ENCODE peak calls at places on chromosomes 12 and 14, in five cellular contexts. M, G, J, E and B are unnamed samples.
A peak's percentile ranks its signal among the peaks of the same experiment; 100 is the strongest.

GRCh38 chr12:52924764-52925716 is 20.2 kb upstream of the KRT8 start:
- DNase-seq in E (peak; percentile 76), M (no peak), J (peak; percentile 85), G (peak; percentile 90), B (no peak)

GRCh38 chr12:112841891-112842290 is 50.3 kb downstream of the RPH3A start:
- DNase-seq in G (no peak), E (no peak), M (no peak), J (no peak), B (no peak)

GRCh38 chr14:67567654-67568053 is 32.4 kb downstream of the PIGH start:
- DNase-seq in E (no peak), M (no peak), G (no peak), J (peak; percentile 51), B (no peak)

GRCh38 chr14:20454359-20454644 is 310 bp downstream of the OSGEP start:
- DNase-seq in E (no peak), M (no peak), G (peak; percentile 89), J (no peak), B (no peak)

GRCh38 chr12:41850046-41850445 is 294.6 kb downstream of the GXYLT1 start:
- DNase-seq in E (no peak), J (no peak), M (no peak), G (no peak), B (no peak)

GRCh38 chr14:95296595-95297365 is 22.9 kb downstream of the CLMN start:
- DNase-seq in J (peak; percentile 13), G (no peak), M (no peak), E (no peak), B (no peak)

GRCh38 chr12:2301531-2302461 is 249.0 kb downstream of the CACNA1C start:
- DNase-seq in E (no peak), G (no peak), J (no peak), M (no peak), B (no peak)

GRCh38 chr12:28500373-28501024 is 310.2 kb downstream of the CCDC91 start:
- DNase-seq in J (no peak), G (no peak), M (no peak), E (no peak), B (no peak)

GRCh38 chr12:104219908-104220404 is 4.4 kb downstream of the TXNRD1 start:
- DNase-seq in G (peak; percentile 97), J (peak; percentile 89), M (no peak), E (peak; percentile 69), B (peak; percentile 48)

GRCh38 chr12:121810234-121810817 is 6.5 kb downstream of the SETD1B start:
- DNase-seq in J (no peak), E (no peak), G (no peak), M (no peak), B (no peak)

GRCh38 chr14:80275208-80275850 is 64.0 kb upstream of the DIO2 start:
- DNase-seq in E (no peak), G (no peak), J (no peak), M (no peak), B (no peak)

GRCh38 chr14:67987596-67987995 is 168.0 kb downstream of the RAD51B start:
- DNase-seq in M (no peak), J (no peak), G (no peak), E (no peak), B (no peak)

GRCh38 chr12:107014050-107014449 is 27.1 kb upstream of the MTERF2 start:
- DNase-seq in M (no peak), E (peak; percentile 40), G (peak; percentile 56), J (no peak), B (no peak)

GRCh38 chr14:99561827-99562226 is 42.2 kb downstream of the CCDC85C start:
- DNase-seq in M (no peak), E (no peak), G (no peak), J (no peak), B (no peak)

GRCh38 chr12:1131811-1132224 is 140.8 kb downstream of the ERC1 start:
- DNase-seq in J (no peak), G (no peak), M (no peak), E (no peak), B (no peak)

GRCh38 chr12:14777271-14777670 is 26.0 kb downstream of the WBP11 start:
- DNase-seq in J (no peak), M (no peak), G (no peak), E (peak; percentile 77), B (no peak)

GRCh38 chr14:69505338-69506240 is 21.1 kb downstream of the PLEKHD1 start:
- DNase-seq in G (peak; percentile 43), M (no peak), E (peak; percentile 23), J (peak; percentile 32), B (no peak)

GRCh38 chr14:45135181-45135580 is 549 bp upstream of the FANCM start:
- DNase-seq in G (no peak), E (no peak), M (no peak), J (no peak), B (no peak)

GRCh38 chr14:103840016-103840415 is 7.4 kb downstream of the PPP1R13B start:
- DNase-seq in E (no peak), M (no peak), J (no peak), G (no peak), B (no peak)

GRCh38 chr12:59381106-59381505 is 214.7 kb upstream of the SLC16A7 start:
- DNase-seq in E (no peak), J (no peak), M (no peak), G (no peak), B (no peak)

GRCh38 chr12:49201595-49202295 is 12.9 kb upstream of the TUBA1A start:
- DNase-seq in G (no peak), E (no peak), J (no peak), M (no peak), B (peak; percentile 66)

GRCh38 chr12:109264095-109264942 is 44.8 kb downstream of the FOXN4 start:
- DNase-seq in J (peak; percentile 74), M (peak; percentile 76), G (peak; percentile 77), E (peak; percentile 67), B (peak; percentile 91)

GRCh38 chr12:119014368-119014767 is 33.0 kb downstream of the SRRM4 start:
- DNase-seq in G (no peak), M (no peak), J (no peak), E (no peak), B (no peak)

GRCh38 chr14:102777711-102778615 is 714 bp downstream of the TRAF3 start:
- DNase-seq in M (no peak), G (no peak), J (no peak), E (no peak), B (no peak)

GRCh38 chr12:64713372-64713771 is 45.8 kb downstream of the GNS start:
- DNase-seq in J (no peak), E (no peak), G (no peak), M (no peak), B (no peak)

GRCh38 chr12:2211119-2211518 is 158.3 kb downstream of the CACNA1C start:
- DNase-seq in M (no peak), J (no peak), E (no peak), G (no peak), B (no peak)

GRCh38 chr14:69798339-69798735 is 1.3 kb upstream of the SLC10A1 start:
- DNase-seq in G (no peak), J (no peak), E (no peak), M (no peak), B (no peak)

GRCh38 chr14:22512106-22512814 is 76.8 kb downstream of the DAD1 start:
- DNase-seq in M (no peak), E (no peak), G (no peak), J (no peak), B (no peak)

GRCh38 chr14:67461341-67461985 is 27.1 kb downstream of the TMEM229B start:
- DNase-seq in M (no peak), J (no peak), E (no peak), G (no peak), B (no peak)

DNA sequence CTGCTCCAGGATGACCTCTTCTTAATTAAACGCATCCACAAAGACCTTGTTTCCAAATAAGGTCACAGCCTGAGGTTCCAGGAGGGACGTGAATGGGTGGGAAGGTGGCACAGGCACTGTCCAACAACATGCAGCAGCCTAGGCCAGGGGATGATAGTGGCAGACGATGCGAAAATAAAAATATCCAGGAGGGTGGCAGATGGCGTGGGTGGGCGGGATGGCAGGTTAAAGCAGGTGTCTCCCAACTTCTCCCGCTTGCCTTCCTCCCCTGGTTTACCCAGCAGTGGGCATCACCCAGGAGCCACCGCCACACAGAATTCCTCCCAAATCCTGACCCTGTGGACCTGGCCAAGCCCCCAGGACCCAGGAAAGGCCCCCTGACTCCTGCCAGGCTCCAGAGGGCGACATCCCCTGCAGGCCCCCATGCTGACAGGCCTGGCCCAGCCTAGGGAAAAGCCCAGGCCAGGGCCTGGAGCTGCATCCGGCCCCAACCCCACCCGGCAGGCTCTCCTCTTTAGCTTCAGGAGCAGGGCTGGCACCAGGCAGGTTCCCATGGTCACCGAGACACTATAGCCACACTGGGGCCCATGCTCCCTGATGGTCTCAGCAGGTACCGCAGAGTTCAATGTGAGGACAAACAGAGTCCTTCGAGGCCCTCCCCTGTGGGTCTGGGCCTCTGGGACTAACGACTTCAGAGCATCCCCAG is 9.7 kb downstream of the NCOR2 start:
- DNase-seq in J (no peak), G (no peak), E (no peak), M (no peak), B (no peak)
- H3K4me1 ChIP-seq in J (peaks cover under 1% of the 10 kb centered on the region), G (peaks cover 13% of the 10 kb centered on the region), E (peaks cover 10% of the 10 kb centered on the region), M (peaks cover 68% of the 10 kb centered on the region), B (peaks cover 23% of the 10 kb centered on the region)

DNA sequence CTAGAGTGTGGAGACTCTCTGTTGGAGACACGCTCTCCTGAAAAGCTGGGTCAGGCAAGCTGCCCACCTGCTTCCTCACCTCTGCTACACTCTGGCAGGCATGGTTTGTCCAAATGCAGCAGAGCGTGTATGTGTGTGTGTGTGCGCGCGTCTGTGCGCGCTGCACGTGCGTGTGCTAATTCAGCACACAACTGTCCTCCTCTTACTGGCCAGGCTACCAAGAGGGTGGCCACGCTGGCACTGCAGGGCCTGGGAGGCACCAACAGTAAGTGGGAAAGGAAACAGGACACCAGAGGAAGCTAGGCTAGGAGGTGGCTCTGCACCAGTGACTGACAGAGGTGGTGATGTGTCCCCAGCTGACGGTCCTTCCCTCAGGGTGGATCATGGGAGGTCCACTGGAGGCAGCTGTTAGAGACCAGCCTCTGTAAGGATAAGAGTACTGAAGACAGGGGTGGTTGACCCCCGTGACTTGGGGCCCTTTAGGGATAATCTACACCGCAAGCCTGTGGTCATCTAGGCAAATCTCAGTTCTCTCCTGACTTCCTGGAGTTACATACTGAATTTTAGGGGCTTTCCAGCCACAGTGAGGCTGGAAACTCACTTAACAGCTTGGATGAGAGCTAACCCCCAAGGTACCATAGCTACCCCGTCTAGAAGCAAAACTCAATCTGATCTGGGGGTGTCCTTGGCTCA is 15.6 kb upstream of the TFCP2 start:
- DNase-seq in M (no peak), G (no peak), E (no peak), J (no peak), B (no peak)
- H3K4me3 ChIP-seq in M (no peak overlapping the region), G (no peak overlapping the region), E (no peak overlapping the region), J (no peak overlapping the region), B (no peak overlapping the region)

GRCh38 chr12:132399092-132400010 is 70.0 kb upstream of the GALNT9 start:
- DNase-seq in J (peak; percentile 62), G (no peak), E (no peak), M (no peak), B (no peak)
- H3K27me3 ChIP-seq in J (peaks cover 55% of the 10 kb centered on the region), G (no peaks in the 10 kb centered on the region), E (peaks cover 34% of the 10 kb centered on the region), M (peaks cover 91% of the 10 kb centered on the region), B (peaks cover 42% of the 10 kb centered on the region)

GRCh38 chr14:91365552-91365951 is 52.1 kb downstream of the CCDC88C start:
- DNase-seq in E (no peak), J (no peak), M (no peak), G (no peak), B (no peak)

GRCh38 chr14:91368681-91369416 is 48.8 kb downstream of the CCDC88C start:
- DNase-seq in G (no peak), E (no peak), J (no peak), M (no peak), B (no peak)

GRCh38 chr14:91367173-91368171 is 50.1 kb downstream of the CCDC88C start:
- DNase-seq in G (no peak), M (no peak), J (peak; percentile 90), E (no peak), B (no peak)

GRCh38 chr14:91364524-91365270 is 52.9 kb downstream of the CCDC88C start:
- DNase-seq in G (no peak), M (no peak), J (no peak), E (peak; percentile 13), B (no peak)

GRCh38 chr14:91366749-91367148 is 50.9 kb downstream of the CCDC88C start:
- DNase-seq in E (no peak), G (no peak), M (no peak), J (no peak), B (no peak)
- H3K4me1 ChIP-seq in E (peaks cover 48% of the 10 kb centered on the region), G (no peaks in the 10 kb centered on the region), M (peaks cover 10% of the 10 kb centered on the region), J (peaks cover 44% of the 10 kb centered on the region), B (no peaks in the 10 kb centered on the region)